ENCODE peak calls at places on chromosomes 4 and X, in nine cellular contexts. H, J, S, T, F, R, G, L and A are unnamed samples.

GRCh38 chr4:149279790-149280189 is 535.9 kb downstream of the IQCM start:
- DNase-seq in H (no peak), J (peak), S (no peak), T (no peak), F (no peak), R (no peak), G (peak), L (no peak), A (no peak)

GRCh38 chrX:28189011-28189410 is 207.8 kb upstream of the DCAF8L1 start:
- DNase-seq in H (no peak), J (no peak), S (peak), T (no peak), F (peak), R (no peak), G (peak), L (peak), A (peak)

GRCh38 chrX:150450519-150451177 is 87.5 kb downstream of the MAMLD1 start:
- DNase-seq in H (no peak), J (no peak), S (no peak), T (no peak), F (no peak), R (no peak), G (no peak), L (no peak), A (no peak)

GRCh38 chr4:81207793-81208192 is 7.2 kb downstream of the PRKG2 start:
- DNase-seq in H (no peak), J (peak), S (no peak), T (no peak), F (peak), R (no peak), G (peak), L (peak), A (peak)

GRCh38 chr4:47531241-47531953 is 46.3 kb downstream of the ATP10D start:
- DNase-seq in H (no peak), J (peak), S (peak), T (peak), F (peak), R (no peak), G (peak), L (peak), A (peak)

GRCh38 chrX:3811331-3812311 is 98.2 kb upstream of the PRKX start:
- DNase-seq in H (no peak), J (peak), S (no peak), T (peak), F (peak), R (no peak), G (peak), L (peak), A (no peak)

GRCh38 chrX:12988797-12989196 is 13.9 kb downstream of the TMSB4X start:
- DNase-seq in H (no peak), J (peak), S (no peak), T (no peak), F (peak), R (no peak), G (peak), L (peak), A (peak)

GRCh38 chr4:151489462-151490203 is 80.7 kb downstream of the FHIP1A start:
- DNase-seq in H (no peak), J (no peak), S (no peak), T (peak), F (no peak), R (no peak), G (no peak), L (no peak), A (no peak)

GRCh38 chr4:16916719-16917337 is 18.4 kb upstream of the LDB2 start:
- DNase-seq in H (no peak), J (no peak), S (peak), T (peak), F (peak), R (peak), G (peak), L (peak), A (no peak)

GRCh38 chr4:87985097-87985886 is 9.8 kb downstream of the SPP1 start:
- DNase-seq in H (no peak), J (peak), S (no peak), T (peak), F (peak), R (peak), G (peak), L (peak), A (no peak)

GRCh38 chrX:118595501-118596042 is 100.0 kb downstream of the DOCK11 start:
- DNase-seq in H (no peak), J (no peak), S (no peak), T (no peak), F (no peak), R (no peak), G (peak), L (no peak), A (no peak)

GRCh38 chr4:188551156-188551555 is 411.9 kb downstream of the TRIML1 start:
- DNase-seq in H (no peak), J (peak), S (no peak), T (no peak), F (no peak), R (no peak), G (peak), L (peak), A (no peak)

GRCh38 chr4:184196730-184197355 is 20.8 kb downstream of the ENPP6 start:
- DNase-seq in H (no peak), J (no peak), S (no peak), T (no peak), F (peak), R (no peak), G (no peak), L (no peak), A (peak)

GRCh38 chr4:56050584-56050983 is 101.8 kb downstream of the CEP135 start:
- DNase-seq in H (no peak), J (no peak), S (no peak), T (no peak), F (no peak), R (no peak), G (no peak), L (no peak), A (no peak)

GRCh38 chr4:72286185-72286584 is 254.4 kb downstream of the NPFFR2 start:
- DNase-seq in H (no peak), J (peak), S (no peak), T (peak), F (peak), R (no peak), G (peak), L (no peak), A (peak)

GRCh38 chr4:136664988-136665387 is 867.3 kb downstream of the PCDH18 start:
- DNase-seq in H (no peak), J (no peak), S (no peak), T (no peak), F (peak), R (no peak), G (no peak), L (no peak), A (no peak)

GRCh38 chr4:40550900-40551546 is 78.6 kb downstream of the RBM47 start:
- DNase-seq in H (no peak), J (peak), S (peak), T (peak), F (peak), R (no peak), G (peak), L (peak), A (no peak)

GRCh38 chrX:11908371-11908770 is 150.3 kb downstream of the MSL3 start:
- DNase-seq in H (no peak), J (no peak), S (no peak), T (peak), F (peak), R (no peak), G (peak), L (peak), A (no peak)

GRCh38 chrX:18871161-18871880 is 112.6 kb downstream of the PHKA2 start:
- DNase-seq in H (peak), J (no peak), S (no peak), T (no peak), F (peak), R (no peak), G (peak), L (peak), A (no peak)

GRCh38 chr4:146567396-146567795 is 45.7 kb upstream of the SLC10A7 start:
- DNase-seq in H (no peak), J (peak), S (no peak), T (peak), F (no peak), R (no peak), G (peak), L (peak), A (no peak)

GRCh38 chrX:121308276-121308805 is 260.9 kb downstream of the GLUD2 start:
- DNase-seq in H (peak), J (peak), S (no peak), T (peak), F (peak), R (peak), G (peak), L (peak), A (peak)

GRCh38 chr4:33628296-33628695 is 2616.0 kb downstream of the ARAP2 start:
- DNase-seq in H (no peak), J (no peak), S (no peak), T (no peak), F (no peak), R (no peak), G (peak), L (no peak), A (no peak)

GRCh38 chr4:138510053-138510452 is 267.9 kb upstream of the SLC7A11 start:
- DNase-seq in H (no peak), J (peak), S (no peak), T (no peak), F (no peak), R (no peak), G (no peak), L (peak), A (no peak)

GRCh38 chrX:18872621-18873020 is 111.3 kb downstream of the PHKA2 start:
- DNase-seq in H (no peak), J (no peak), S (no peak), T (no peak), F (no peak), R (no peak), G (no peak), L (no peak), A (no peak)

GRCh38 chr4:168515222-168516011 is 18.6 kb downstream of the PALLD start:
- DNase-seq in H (no peak), J (no peak), S (no peak), T (no peak), F (no peak), R (no peak), G (no peak), L (no peak), A (no peak)

GRCh38 chrX:129115104-129115503 is 408.2 kb downstream of the SMARCA1 start:
- DNase-seq in H (no peak), J (no peak), S (peak), T (peak), F (peak), R (peak), G (peak), L (peak), A (no peak)

GRCh38 chr4:164383187-164384181 is 370.4 kb upstream of the SMIM31 start:
- DNase-seq in H (peak), J (no peak), S (no peak), T (peak), F (no peak), R (peak), G (no peak), L (peak), A (peak)

GRCh38 chrX:44312421-44312820 is 31.1 kb downstream of the EFHC2 start:
- DNase-seq in H (no peak), J (no peak), S (no peak), T (no peak), F (no peak), R (no peak), G (no peak), L (no peak), A (no peak)

GRCh38 chr4:173194175-173194574 is 25.6 kb downstream of the GALNT7 start:
- DNase-seq in H (no peak), J (no peak), S (no peak), T (no peak), F (no peak), R (no peak), G (no peak), L (no peak), A (no peak)

GRCh38 chr4:99863804-99864203 is 30.4 kb downstream of the LAMTOR3 start:
- DNase-seq in H (no peak), J (peak), S (no peak), T (no peak), F (peak), R (no peak), G (peak), L (peak), A (peak)

GRCh38 chr4:141810038-141810701 is 173.8 kb downstream of the IL15 start:
- DNase-seq in H (no peak), J (no peak), S (no peak), T (peak), F (no peak), R (no peak), G (no peak), L (no peak), A (no peak)

GRCh38 chrX:126165721-126166401 is at the start of gene DCAF12L2:
- DNase-seq in H (no peak), J (no peak), S (no peak), T (peak), F (no peak), R (peak), G (peak), L (no peak), A (no peak)
- H3K4me3 ChIP-seq in H (peak), J (peak), S (no peak), T (peak), F (no peak), R (no peak), G (peak), L (no peak), A (peak)

GRCh38 chr4:18686338-18687039 is 664.9 kb upstream of the LCORL start:
- DNase-seq in H (no peak), J (no peak), S (no peak), T (no peak), F (no peak), R (no peak), G (no peak), L (peak), A (no peak)

GRCh38 chr4:18695733-18696527 is 674.4 kb upstream of the LCORL start:
- DNase-seq in H (no peak), J (no peak), S (no peak), T (peak), F (no peak), R (no peak), G (no peak), L (no peak), A (no peak)

GRCh38 chr4:18689308-18689915 is 667.9 kb upstream of the LCORL start:
- DNase-seq in H (peak), J (peak), S (no peak), T (peak), F (peak), R (peak), G (peak), L (peak), A (no peak)

GRCh38 chr4:18691431-18692200 is 670.1 kb upstream of the LCORL start:
- DNase-seq in H (no peak), J (no peak), S (no peak), T (peak), F (no peak), R (no peak), G (no peak), L (no peak), A (no peak)
- TF ChIP-seq CTCF in H (no peak), J (no peak), S (no peak), T (no peak), F (no peak), R (no peak), G (no peak), L (peak), A (peak)

GRCh38 chr4:159398236-159398638 is 295.4 kb downstream of the RAPGEF2 start:
- DNase-seq in H (no peak), J (peak), S (no peak), T (no peak), F (peak), R (no peak), G (no peak), L (no peak), A (no peak)
- H3K4me3 ChIP-seq in H (no peak), J (no peak), S (no peak), T (no peak), F (no peak), R (no peak), G (no peak), L (no peak), A (no peak)

DNA sequence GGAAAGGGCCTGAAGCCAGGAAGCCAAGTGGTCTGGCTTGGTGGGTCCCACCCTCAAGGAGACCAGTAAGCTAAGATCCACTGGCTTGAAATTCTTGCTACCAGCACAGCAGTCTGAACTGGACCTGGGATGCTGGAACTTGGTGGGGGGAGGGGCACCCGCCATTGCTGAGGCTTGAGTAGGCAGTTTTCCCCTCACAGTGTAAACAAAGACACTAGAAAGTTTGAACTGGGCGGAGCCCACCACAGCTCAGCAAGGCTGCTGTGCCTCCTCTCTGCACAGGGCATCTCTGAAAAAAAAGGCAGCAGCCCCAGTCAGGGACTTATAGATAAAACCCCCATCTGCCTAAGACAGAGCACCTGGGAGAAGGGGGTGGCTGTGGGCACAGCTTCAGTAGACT is 63.1 kb downstream of the AFM start:
- DNase-seq in H (no peak), J (no peak), S (no peak), T (no peak), F (no peak), R (no peak), G (no peak), L (no peak), A (no peak)
- TF ChIP-seq CTCF in H (no peak), J (no peak), S (no peak), T (no peak), F (no peak), R (no peak), G (no peak), L (no peak), A (no peak)

GRCh38 chr4:67897686-67898085 is 13.9 kb upstream of the TMPRSS11D start:
- DNase-seq in H (no peak), J (no peak), S (no peak), T (no peak), F (no peak), R (no peak), G (no peak), L (no peak), A (no peak)
- H3K4me3 ChIP-seq in H (no peak), J (no peak), S (no peak), T (no peak), F (no peak), R (no peak), G (no peak), L (no peak), A (no peak)

DNA sequence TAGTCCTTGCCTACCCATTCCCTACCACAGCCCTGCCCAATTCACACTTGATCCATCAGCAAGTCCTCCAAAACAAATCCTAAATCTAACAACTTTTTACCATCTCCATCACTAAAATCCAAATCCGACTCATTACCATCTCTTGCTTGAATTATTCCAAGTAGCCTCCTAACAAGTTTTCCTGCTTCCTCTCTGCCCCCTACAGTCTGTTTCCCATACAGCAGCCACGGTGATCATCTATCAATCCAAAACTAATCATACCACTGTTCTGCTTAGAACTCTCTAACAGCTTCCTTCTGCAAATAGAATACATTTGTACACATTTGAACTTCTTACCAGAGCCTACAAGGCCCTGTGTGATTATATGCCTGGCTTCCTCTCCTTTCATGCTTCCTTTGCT is 133.0 kb downstream of the SHROOM4 start:
- DNase-seq in H (no peak), J (no peak), S (no peak), T (peak), F (no peak), R (no peak), G (peak), L (no peak), A (no peak)
- TF ChIP-seq CTCF in H (no peak), J (peak), S (no peak), T (peak), F (no peak), R (peak), G (peak), L (peak), A (peak)